ENCODE peak calls at places on chromosomes 16 and 17, in eight cellular contexts. F is CD8-positive, alpha-beta memory T cell; Y is left lung; W is AG09309; A is NB4; M is HL-60; L is CD4-positive, CD25-positive, alpha-beta regulatory T cell; D is left ventricle myocardium inferior. O is an unnamed sample.

GRCh38 chr16:75019007-75019406 is 20.2 kb downstream of the ZNRF1 start:
- DNase-seq in F (no peak), Y (no peak), W (no peak), A (no peak), M (no peak), L (no peak), D (no peak), O (peak; percentile 89)

GRCh38 chr17:83194761-83195329 is 115.4 kb downstream of the METRNL start:
- DNase-seq in F (no peak), Y (peak; percentile 34), W (peak; percentile 59), A (peak; percentile 60), M (no peak), L (no peak), D (no peak), O (no peak)

GRCh38 chr17:82922646-82923045 is 82.8 kb upstream of the ZNF750 start:
- DNase-seq in F (no peak), Y (no peak), W (no peak), A (no peak), M (no peak), L (no peak), D (no peak), O (no peak)

GRCh38 chr17:41793749-41794602 is 7.5 kb upstream of the JUP start:
- DNase-seq in F (no peak), Y (no peak), W (no peak), A (no peak), M (no peak), L (no peak), D (no peak), O (no peak)

GRCh38 chr16:81866820-81867440 is 87.8 kb downstream of the PLCG2 start:
- DNase-seq in F (no peak), Y (peak; percentile 70), W (no peak), A (no peak), M (no peak), L (no peak), D (peak; percentile 68), O (no peak)

GRCh38 chr16:53905028-53905427 is 201.1 kb downstream of the FTO start:
- DNase-seq in F (no peak), Y (no peak), W (no peak), A (no peak), M (no peak), L (no peak), D (no peak), O (no peak)

GRCh38 chr16:80347002-80347401 is 193.8 kb upstream of the DYNLRB2 start:
- DNase-seq in F (no peak), Y (no peak), W (no peak), A (no peak), M (no peak), L (no peak), D (no peak), O (no peak)

GRCh38 chr17:39122982-39123381 is 28.5 kb downstream of the PLXDC1 start:
- DNase-seq in F (no peak), Y (no peak), W (no peak), A (peak; percentile 24), M (no peak), L (no peak), D (no peak), O (no peak)

GRCh38 chr16:80015566-80015965 is 415.0 kb upstream of the MAF start:
- DNase-seq in F (no peak), Y (no peak), W (no peak), A (no peak), M (no peak), L (no peak), D (no peak), O (peak; percentile 21)

GRCh38 chr17:74856113-74856512 is 3.6 kb downstream of the GRIN2C start:
- DNase-seq in F (no peak), Y (no peak), W (no peak), A (no peak), M (no peak), L (no peak), D (no peak), O (no peak)

GRCh38 chr16:3509470-3509928 is 8.7 kb downstream of the CLUAP1 start:
- DNase-seq in F (peak; percentile 79), Y (no peak), W (no peak), A (no peak), M (no peak), L (peak; percentile 36), D (no peak), O (no peak)

GRCh38 chr16:47311738-47312505 is 148.9 kb downstream of the ITFG1 start:
- DNase-seq in F (no peak), Y (no peak), W (no peak), A (no peak), M (no peak), L (no peak), D (no peak), O (no peak)

GRCh38 chr17:45262516-45263476 is 902 bp upstream of the SPATA32 start:
- DNase-seq in F (no peak), Y (no peak), W (no peak), A (no peak), M (no peak), L (no peak), D (no peak), O (no peak)

GRCh38 chr16:89534147-89534788 is 26.1 kb downstream of the SPG7 start:
- DNase-seq in F (peak; percentile 44), Y (peak; percentile 64), W (peak; percentile 17), A (peak; percentile 98), M (peak; percentile 70), L (no peak), D (no peak), O (no peak)

GRCh38 chr17:54270499-54270898 is 447.8 kb downstream of the KIF2B start:
- DNase-seq in F (no peak), Y (no peak), W (no peak), A (no peak), M (no peak), L (no peak), D (no peak), O (no peak)

DNA sequence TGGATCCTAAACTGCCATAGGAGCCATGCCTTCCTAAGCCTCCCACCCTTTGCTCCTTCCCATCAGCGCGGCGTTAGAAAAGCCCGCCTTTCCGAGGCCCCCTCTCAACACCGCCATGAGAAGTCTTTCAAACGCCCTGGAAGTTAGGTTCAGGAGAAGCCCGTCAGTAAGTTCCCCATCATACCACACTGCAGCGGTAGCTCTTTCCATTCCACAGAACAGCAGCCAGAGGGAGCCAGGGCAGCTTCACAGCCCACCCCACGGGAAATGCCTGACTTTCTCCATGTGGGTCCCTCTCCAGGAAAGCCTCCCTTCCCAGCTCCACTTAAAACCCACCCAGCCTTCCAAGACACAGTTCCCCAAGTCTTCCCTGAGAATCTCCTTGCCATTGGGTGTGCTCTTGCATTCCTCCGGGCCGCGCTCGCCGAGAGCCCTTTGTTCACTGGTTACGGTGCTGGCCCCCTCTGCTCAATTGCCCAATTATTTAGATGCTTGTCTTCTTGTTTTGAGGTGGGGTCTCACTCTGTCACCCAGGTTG is 28.7 kb downstream of the KIAA0513 start:
- DNase-seq in F (no peak), Y (no peak), W (no peak), A (peak; percentile 54), M (no peak), L (no peak), D (no peak), O (no peak)
- H3K4me3 ChIP-seq in F (peak overlapping the region; percentile 50), Y (no peak overlapping the region), W (no peak overlapping the region), A (no peak overlapping the region), M (no peak overlapping the region), L (peak overlapping the region; percentile 80), D (peak overlapping the region; percentile 49), O (no peak overlapping the region)

GRCh38 chr17:35345445-35345925 is 27.9 kb downstream of the SLFN11 start:
- DNase-seq in F (no peak), Y (no peak), W (no peak), A (no peak), M (no peak), L (no peak), D (no peak), O (no peak)
- H3K4me3 ChIP-seq in F (peak overlapping the region; percentile 72), Y (peak overlapping the region; percentile 20), W (peak overlapping the region; percentile 56), A (peak overlapping the region; percentile 58), M (peak overlapping the region; percentile 42), L (peak overlapping the region; percentile 78), D (peak overlapping the region; percentile 62), O (peak overlapping the region; percentile 48)

DNA sequence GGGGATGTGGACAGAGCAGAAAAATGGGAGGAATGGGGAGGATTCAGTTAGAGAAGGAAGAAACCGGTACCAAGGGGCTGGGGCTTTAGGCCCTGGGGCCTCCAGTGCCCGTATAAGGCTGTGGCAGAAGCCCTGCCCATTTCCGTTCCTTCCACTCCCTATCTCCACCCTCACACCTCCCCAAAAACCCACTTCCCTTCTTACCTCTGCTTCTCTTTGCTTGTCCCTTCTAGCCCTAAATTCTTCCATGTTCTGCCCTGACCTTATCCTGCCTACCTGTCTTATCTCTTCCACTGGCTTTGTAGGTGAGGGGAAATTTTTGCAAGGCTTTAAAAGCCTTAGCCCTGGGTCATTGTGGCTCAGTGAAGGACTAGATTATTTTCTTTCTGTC is 4.1 kb downstream of the RNF167 start:
- DNase-seq in F (peak; percentile 62), Y (no peak), W (no peak), A (peak; percentile 83), M (no peak), L (peak; percentile 50), D (no peak), O (no peak)
- H3K4me3 ChIP-seq in F (peak overlapping the region; percentile 51), Y (no peak overlapping the region), W (no peak overlapping the region), A (peak overlapping the region; percentile 95), M (no peak overlapping the region), L (peak overlapping the region; percentile 96), D (peak overlapping the region; percentile 99), O (no peak overlapping the region)

GRCh38 chr16:50467559-50467942 is 80.6 kb upstream of the NKD1 start:
- DNase-seq in F (no peak), Y (no peak), W (no peak), A (no peak), M (no peak), L (no peak), D (no peak), O (no peak)
- H3K4me3 ChIP-seq in F (no peak overlapping the region), Y (peak overlapping the region; percentile 19), W (no peak overlapping the region), A (no peak overlapping the region), M (no peak overlapping the region), L (no peak overlapping the region), D (peak overlapping the region; percentile 54), O (peak overlapping the region; percentile 31)

O was measured in brain microvascular endothelial cell.